ENCODE peak calls at places on chromosomes 6 and 20, in six cellular contexts. Z is endothelial cell; P is GM12865; K is activated CD4-positive, CD25-positive, alpha-beta regulatory T cell; L is LHCN-M2; M is GM20000. X is an unnamed sample.

GRCh38 chr6:97215157-97215769 is 67.8 kb downstream of the MMS22L start:
- DNase-seq in Z (peak; percentile 40), M (peak; percentile 2), L (peak; percentile 55), K (no peak), P (peak; percentile 15), X (peak; percentile 74)

GRCh38 chr6:1770435-1770843 is 160.7 kb downstream of the FOXC1 start:
- DNase-seq in M (peak; percentile 33), K (no peak), L (no peak), P (peak; percentile 72), Z (no peak), X (no peak)

GRCh38 chr6:83853178-83853967 is at the start of gene RIPPLY2:
- DNase-seq in K (no peak), M (peak; percentile 28), Z (peak; percentile 38), L (no peak), P (no peak), X (peak; percentile 79)

GRCh38 chr6:29989211-29989610 is 46.9 kb downstream of the HLA-A start:
- DNase-seq in K (no peak), P (no peak), Z (no peak), M (no peak), L (peak; percentile 52), X (no peak)

GRCh38 chr6:109473120-109473519 is 9.9 kb downstream of the ZBTB24 start:
- DNase-seq in M (no peak), Z (no peak), K (no peak), L (no peak), P (no peak), X (no peak)

GRCh38 chr20:34904202-34904621 is 27.8 kb downstream of the ACSS2 start:
- DNase-seq in P (no peak), L (peak; percentile 22), K (no peak), M (peak; percentile 68), Z (no peak), X (no peak)

GRCh38 chr20:47318027-47318595 is 38.4 kb downstream of the ZMYND8 start:
- DNase-seq in Z (peak; percentile 10), L (peak; percentile 71), P (no peak), K (no peak), M (peak; percentile 16), X (no peak)

GRCh38 chr20:24786096-24786495 is 163.0 kb upstream of the CST7 start:
- DNase-seq in K (no peak), P (no peak), Z (no peak), M (no peak), L (no peak), X (no peak)

GRCh38 chr6:133132092-133132491 is 109.1 kb upstream of the EYA4 start:
- DNase-seq in P (no peak), Z (no peak), L (no peak), K (no peak), M (no peak), X (no peak)

GRCh38 chr20:51531141-51531710 is 11.3 kb downstream of the NFATC2 start:
- DNase-seq in L (no peak), P (peak; percentile 84), Z (no peak), K (peak; percentile 24), M (peak; percentile 63), X (no peak)

GRCh38 chr6:81761197-81761596 is 8.7 kb upstream of the TENT5A start:
- DNase-seq in K (no peak), P (no peak), M (no peak), Z (no peak), L (peak; percentile 64), X (no peak)

GRCh38 chr6:35557239-35557638 is 44.5 kb upstream of the TULP1 start:
- DNase-seq in K (no peak), L (no peak), Z (no peak), P (no peak), M (no peak), X (no peak)

GRCh38 chr20:15146948-15147347 is 809.5 kb upstream of the FLRT3 start:
- DNase-seq in P (no peak), K (no peak), Z (no peak), L (no peak), M (no peak), X (no peak)

GRCh38 chr6:72748759-72749158 is 126.9 kb downstream of the KCNQ5 start:
- DNase-seq in L (peak; percentile 98), K (no peak), P (peak; percentile 51), M (no peak), Z (no peak), X (no peak)

GRCh38 chr6:150229775-150230561 is 87.1 kb downstream of the PPP1R14C start:
- DNase-seq in M (no peak), P (no peak), K (no peak), Z (no peak), L (no peak), X (no peak)